ENCODE peak calls at places on chromosomes 5 and 9, in four cellular contexts. I is Peyer's patch, F is RPMI7951, X is AG04450. Q is an unnamed sample.

GRCh38 chr5:31197183-31197582 is 3.7 kb downstream of the CDH6 start:
- DNase-seq in I (no peak), F (no peak), X (peak), Q (no peak)

GRCh38 chr9:124216474-124217176 is 41.1 kb upstream of the NEK6 start:
- DNase-seq in I (peak), F (no peak), X (no peak), Q (no peak)

GRCh38 chr5:52807037-52807436 is 19.3 kb downstream of the ITGA1 start:
- DNase-seq in I (no peak), F (no peak), X (no peak), Q (no peak)

GRCh38 chr5:2185646-2186471 is 303.1 kb upstream of the IRX4 start:
- DNase-seq in I (no peak), F (no peak), X (no peak), Q (no peak)

GRCh38 chr9:136620441-136621018 is 42.2 kb upstream of the EGFL7 start:
- DNase-seq in I (no peak), F (no peak), X (no peak), Q (no peak)

GRCh38 chr5:124941051-124942049 is 194.9 kb upstream of the ZNF608 start:
- DNase-seq in I (no peak), F (peak), X (no peak), Q (no peak)

GRCh38 chr5:140882591-140882899 is 621 bp downstream of the PCDHA13 start:
- DNase-seq in I (no peak), F (peak), X (no peak), Q (no peak)

GRCh38 chr9:104831681-104832080 is 67.8 kb downstream of the NIPSNAP3B start:
- DNase-seq in I (no peak), F (peak), X (no peak), Q (no peak)

GRCh38 chr9:112110094-112110772 is 64.9 kb downstream of the SUSD1 start:
- DNase-seq in I (no peak), F (no peak), X (no peak), Q (no peak)

GRCh38 chr5:127856310-127856709 is 153.1 kb downstream of the CCDC192 start:
- DNase-seq in I (no peak), F (no peak), X (no peak), Q (no peak)

GRCh38 chr5:76742586-76742985 is 26.7 kb downstream of the F2R start:
- DNase-seq in I (no peak), F (peak), X (peak), Q (peak)

GRCh38 chr5:72141440-72142271 is 34.4 kb downstream of the MAP1B start:
- DNase-seq in I (no peak), F (peak), X (peak), Q (peak)

GRCh38 chr5:173394701-173395100 is 66.5 kb upstream of the STC2 start:
- DNase-seq in I (no peak), F (no peak), X (no peak), Q (no peak)

GRCh38 chr5:143516249-143516648 is 112.8 kb upstream of the NR3C1 start:
- DNase-seq in I (no peak), F (peak), X (no peak), Q (no peak)

GRCh38 chr5:40623480-40624420 is 56.0 kb upstream of the PTGER4 start:
- DNase-seq in I (no peak), F (no peak), X (no peak), Q (no peak)